ENCODE peak calls at places on chromosome 3, in ten cellular contexts. G is stomach, X is Kasumi-1, M is NCI-H1105, N is type B pancreatic cell, D is skeletal muscle cell, H is HT1080, Z is neuronal stem cell, C is posterior cingulate gyrus, A is H9. B is an unnamed sample.

GRCh38 chr3:154122912-154123559 is 1.8 kb downstream of the ARHGEF26 start:
- DNase-seq in G (no peak), X (no peak), M (peak; percentile 20), N (no peak), D (no peak), H (no peak), Z (no peak), C (no peak), A (no peak), B (no peak)

GRCh38 chr3:31498824-31499223 is 33.9 kb upstream of the STT3B start:
- DNase-seq in G (no peak), X (no peak), M (no peak), N (no peak), D (no peak), H (no peak), Z (no peak), C (no peak), A (no peak), B (no peak)

GRCh38 chr3:16332904-16333426 is 68.0 kb downstream of the OXNAD1 start:
- DNase-seq in G (no peak), X (no peak), M (no peak), N (no peak), D (no peak), H (no peak), Z (no peak), C (no peak), A (no peak), B (no peak)

GRCh38 chr3:45558431-45558830 is 36.1 kb upstream of the LIMD1 start:
- DNase-seq in G (no peak), X (no peak), M (no peak), N (no peak), D (no peak), H (no peak), Z (no peak), C (no peak), A (no peak), B (no peak)

GRCh38 chr3:55485208-55485791 is 1.8 kb downstream of the WNT5A start:
- DNase-seq in G (peak; percentile 77), X (no peak), M (no peak), N (peak; percentile 93), D (peak; percentile 68), H (peak; percentile 59), Z (peak; percentile 82), C (peak; percentile 94), A (peak; percentile 88), B (peak; percentile 91)

GRCh38 chr3:139493826-139494385 is 17.6 kb upstream of the RBP2 start:
- DNase-seq in G (no peak), X (no peak), M (no peak), N (no peak), D (no peak), H (no peak), Z (no peak), C (no peak), A (no peak), B (no peak)

GRCh38 chr3:8964436-8965370 is 1.4 kb upstream of the RAD18 start:
- DNase-seq in G (peak; percentile 47), X (no peak), M (no peak), N (no peak), D (peak; percentile 49), H (peak; percentile 96), Z (no peak), C (no peak), A (peak; percentile 64), B (no peak)

GRCh38 chr3:4734454-4734853 is 241.3 kb downstream of the ITPR1 start:
- DNase-seq in G (no peak), X (no peak), M (no peak), N (no peak), D (no peak), H (no peak), Z (no peak), C (peak; percentile 20), A (no peak), B (no peak)

GRCh38 chr3:11835028-11835639 is 11.6 kb downstream of the TAMM41 start:
- DNase-seq in G (no peak), X (peak; percentile 38), M (no peak), N (no peak), D (no peak), H (peak; percentile 10), Z (no peak), C (no peak), A (no peak), B (no peak)

GRCh38 chr3:155330356-155330755 is 36.9 kb upstream of the STRIT1 start:
- DNase-seq in G (no peak), X (no peak), M (no peak), N (no peak), D (no peak), H (no peak), Z (no peak), C (no peak), A (no peak), B (no peak)

GRCh38 chr3:150412599-150413069 is 4.5 kb downstream of the TSC22D2 start:
- DNase-seq in G (no peak), X (peak; percentile 26), M (no peak), N (no peak), D (peak; percentile 65), H (peak; percentile 76), Z (no peak), C (no peak), A (no peak), B (no peak)

GRCh38 chr3:150870406-150870805 is 34.8 kb downstream of the MINDY4B start:
- DNase-seq in G (no peak), X (no peak), M (no peak), N (no peak), D (peak; percentile 23), H (peak; percentile 36), Z (no peak), C (no peak), A (no peak), B (no peak)

GRCh38 chr3:72031581-72031980 is 246.6 kb upstream of the PROK2 start:
- DNase-seq in G (no peak), X (peak; percentile 99), M (no peak), N (no peak), D (no peak), H (peak; percentile 88), Z (no peak), C (no peak), A (no peak), B (no peak)

GRCh38 chr3:12192655-12193484 is 34.2 kb upstream of the TIMP4 start:
- DNase-seq in G (no peak), X (no peak), M (no peak), N (no peak), D (no peak), H (no peak), Z (no peak), C (no peak), A (no peak), B (no peak)

GRCh38 chr3:13204177-13204581 is 130.9 kb upstream of the IQSEC1 start:
- DNase-seq in G (no peak), X (no peak), M (no peak), N (no peak), D (no peak), H (no peak), Z (no peak), C (peak; percentile 77), A (no peak), B (no peak)

GRCh38 chr3:31505353-31506048 is 27.2 kb upstream of the STT3B start:
- DNase-seq in G (no peak), X (peak; percentile 13), M (no peak), N (no peak), D (no peak), H (no peak), Z (no peak), C (no peak), A (no peak), B (no peak)

GRCh38 chr3:9149566-9149965 is 99.9 kb downstream of the SRGAP3 start:
- DNase-seq in G (peak; percentile 78), X (no peak), M (no peak), N (no peak), D (no peak), H (no peak), Z (no peak), C (no peak), A (no peak), B (no peak)

GRCh38 chr3:7847521-7847920 is 654.1 kb upstream of the LMCD1 start:
- DNase-seq in G (no peak), X (no peak), M (no peak), N (no peak), D (no peak), H (no peak), Z (no peak), C (no peak), A (no peak), B (no peak)

GRCh38 chr3:31572605-31573459 is 40.1 kb downstream of the STT3B start:
- DNase-seq in G (no peak), X (peak; percentile 52), M (no peak), N (no peak), D (no peak), H (no peak), Z (no peak), C (no peak), A (no peak), B (no peak)

GRCh38 chr3:62119139-62119538 is 254.2 kb downstream of the FEZF2 start:
- DNase-seq in G (no peak), X (no peak), M (no peak), N (no peak), D (no peak), H (no peak), Z (no peak), C (no peak), A (no peak), B (no peak)

GRCh38 chr3:187669675-187670504 is at the start of gene SST:
- DNase-seq in G (peak; percentile 47), X (peak; percentile 49), M (no peak), N (peak; percentile 74), D (peak; percentile 4), H (peak; percentile 42), Z (peak; percentile 82), C (peak; percentile 71), A (peak; percentile 86), B (peak; percentile 89)

GRCh38 chr3:13541691-13542090 is 7.2 kb upstream of the FBLN2 start:
- DNase-seq in G (no peak), X (no peak), M (no peak), N (no peak), D (no peak), H (no peak), Z (no peak), C (peak; percentile 8), A (no peak), B (no peak)

B was measured in nephron progenitor cell.